ENCODE peak calls at places on chromosome 19, in six cellular contexts. I is GM12865; H is upper lobe of left lung; M is CD8-positive, alpha-beta T cell; Q is lower lobe of right lung; B is HFF-Myc. G is an unnamed sample.

GRCh38 chr19:33524024-33524664 is 2.6 kb upstream of the PEPD start:
- DNase-seq in I (no peak), H (no peak), M (no peak), Q (no peak), B (no peak), G (no peak)

GRCh38 chr19:18000480-18000980 is 7.4 kb upstream of the ARRDC2 start:
- DNase-seq in I (no peak), H (no peak), M (peak), Q (no peak), B (no peak), G (no peak)

GRCh38 chr19:11137542-11138384 is 17.8 kb downstream of the SPC24 start:
- DNase-seq in I (peak), H (peak), M (peak), Q (peak), B (peak), G (peak)

GRCh38 chr19:18725755-18726416 is 42.4 kb downstream of the CRTC1 start:
- DNase-seq in I (no peak), H (no peak), M (no peak), Q (no peak), B (no peak), G (no peak)

GRCh38 chr19:48837586-48838191 is 1.4 kb upstream of the HSD17B14 start:
- DNase-seq in I (no peak), H (no peak), M (no peak), Q (no peak), B (no peak), G (no peak)

GRCh38 chr19:38718747-38719543 is 25.3 kb downstream of the CAPN12 start:
- DNase-seq in I (no peak), H (no peak), M (no peak), Q (peak), B (no peak), G (no peak)

GRCh38 chr19:43699506-43700367 is 16.1 kb upstream of the IRGC start:
- DNase-seq in I (no peak), H (no peak), M (no peak), Q (peak), B (peak), G (no peak)

GRCh38 chr19:13537454-13537853 is 31.2 kb upstream of the CACNA1A start:
- DNase-seq in I (no peak), H (no peak), M (no peak), Q (no peak), B (no peak), G (no peak)

GRCh38 chr19:6540918-6541689 is 10.3 kb downstream of the TNFSF9 start:
- DNase-seq in I (peak), H (no peak), M (no peak), Q (no peak), B (no peak), G (no peak)

GRCh38 chr19:49637865-49638350 is 2.0 kb downstream of the RRAS start:
- DNase-seq in I (no peak), H (peak), M (no peak), Q (peak), B (peak), G (no peak)

GRCh38 chr19:39104104-39104708 is 20.0 kb downstream of the ACP7 start:
- DNase-seq in I (no peak), H (no peak), M (no peak), Q (no peak), B (no peak), G (no peak)

GRCh38 chr19:33311326-33311682 is 9.0 kb upstream of the CEBPA start:
- DNase-seq in I (no peak), H (peak), M (no peak), Q (peak), B (no peak), G (peak)

GRCh38 chr19:48720613-48721296 is 1.2 kb upstream of the MAMSTR start:
- DNase-seq in I (peak), H (peak), M (peak), Q (peak), B (peak), G (peak)

GRCh38 chr19:21022996-21023395 is 2.5 kb downstream of the ZNF430 start:
- DNase-seq in I (peak), H (peak), M (no peak), Q (no peak), B (peak), G (peak)

GRCh38 chr19:15161028-15161984 is 39.5 kb downstream of the NOTCH3 start:
- DNase-seq in I (peak), H (no peak), M (no peak), Q (no peak), B (no peak), G (peak)

GRCh38 chr19:37329686-37330085 is 41.2 kb upstream of the ZNF527 start:
- DNase-seq in I (no peak), H (no peak), M (no peak), Q (no peak), B (no peak), G (no peak)

GRCh38 chr19:13843104-13843921 is 33.6 kb upstream of the NANOS3 start:
- DNase-seq in I (no peak), H (peak), M (no peak), Q (no peak), B (no peak), G (no peak)

GRCh38 chr19:49896863-49897621 is at the start of gene IL4I1:
- DNase-seq in I (peak), H (peak), M (peak), Q (no peak), B (no peak), G (peak)

GRCh38 chr19:43901395-43902390 is 33.4 kb downstream of the ZNF45 start:
- DNase-seq in I (peak), H (peak), M (peak), Q (peak), B (peak), G (peak)

GRCh38 chr19:10797078-10797477 is 38.9 kb downstream of the TMED1 start:
- DNase-seq in I (no peak), H (no peak), M (peak), Q (no peak), B (no peak), G (no peak)

DNA sequence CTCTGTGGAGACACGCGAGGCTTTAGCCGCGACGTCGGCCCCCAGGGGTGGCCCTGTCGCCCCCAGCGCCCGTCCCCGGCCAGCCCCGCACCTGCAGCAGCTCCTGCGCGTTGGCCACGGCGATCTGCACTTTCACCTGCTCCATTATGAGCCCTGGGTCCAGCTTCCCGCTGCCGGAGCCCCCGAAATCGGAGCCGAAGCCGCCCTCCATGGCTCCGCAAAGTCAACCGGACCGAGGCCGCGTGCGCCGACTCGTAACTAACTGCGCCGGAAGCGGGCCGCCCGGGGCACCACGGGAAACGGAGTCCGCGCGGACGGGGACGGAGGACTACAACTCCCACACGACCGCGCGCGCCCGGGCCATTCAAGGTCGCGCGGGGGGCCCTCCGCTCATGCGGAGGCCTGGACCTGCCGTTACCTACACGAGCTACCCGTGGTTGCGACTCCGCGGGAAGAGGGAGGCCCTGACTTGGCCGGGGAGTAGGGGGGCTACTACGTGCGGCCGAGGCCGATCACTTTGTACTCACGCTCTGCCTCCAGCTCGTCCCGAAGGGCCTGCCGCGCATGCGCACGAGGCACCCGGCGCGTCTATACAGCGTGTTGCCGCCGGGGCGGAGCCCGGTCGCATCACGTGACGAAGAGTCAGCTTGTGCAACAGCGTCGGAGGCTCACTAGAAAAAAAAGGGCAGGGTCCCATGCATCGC is at the start of gene TIMM13:
- DNase-seq in I (peak), H (peak), M (peak), Q (peak), B (peak), G (peak)
- TF ChIP-seq CTCF in I (no peak), H (no peak), M (no peak), Q (no peak), B (no peak), G (no peak)

GRCh38 chr19:28169168-28169862 is 1043.6 kb downstream of the UQCRFS1 start:
- DNase-seq in I (no peak), H (no peak), M (no peak), Q (no peak), B (no peak), G (no peak)
- TF ChIP-seq CTCF in I (no peak), H (no peak), M (no peak), Q (no peak), B (no peak), G (no peak)

DNA sequence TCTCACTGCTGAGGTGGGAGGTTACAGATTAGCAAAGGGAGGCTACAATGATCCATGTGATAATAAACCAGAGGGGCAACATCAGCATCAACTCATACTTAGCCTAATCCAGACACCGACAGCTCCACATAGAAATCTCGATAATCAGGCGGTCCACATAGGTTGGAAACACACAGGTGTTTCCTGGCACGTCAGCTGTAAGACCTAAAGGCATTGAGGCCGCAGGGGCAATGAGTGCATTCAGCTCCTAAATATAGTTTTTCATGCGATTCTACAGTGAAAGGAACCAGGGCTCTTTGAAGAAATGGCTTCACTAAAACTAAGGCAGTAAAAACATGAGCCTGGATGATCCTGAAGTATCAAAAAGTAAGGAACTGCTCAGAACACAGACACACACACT is 19.3 kb downstream of the PLPP2 start:
- DNase-seq in I (no peak), H (no peak), M (peak), Q (no peak), B (no peak), G (no peak)
- TF ChIP-seq CTCF in I (no peak), H (no peak), M (no peak), Q (no peak), B (no peak), G (no peak)

DNA sequence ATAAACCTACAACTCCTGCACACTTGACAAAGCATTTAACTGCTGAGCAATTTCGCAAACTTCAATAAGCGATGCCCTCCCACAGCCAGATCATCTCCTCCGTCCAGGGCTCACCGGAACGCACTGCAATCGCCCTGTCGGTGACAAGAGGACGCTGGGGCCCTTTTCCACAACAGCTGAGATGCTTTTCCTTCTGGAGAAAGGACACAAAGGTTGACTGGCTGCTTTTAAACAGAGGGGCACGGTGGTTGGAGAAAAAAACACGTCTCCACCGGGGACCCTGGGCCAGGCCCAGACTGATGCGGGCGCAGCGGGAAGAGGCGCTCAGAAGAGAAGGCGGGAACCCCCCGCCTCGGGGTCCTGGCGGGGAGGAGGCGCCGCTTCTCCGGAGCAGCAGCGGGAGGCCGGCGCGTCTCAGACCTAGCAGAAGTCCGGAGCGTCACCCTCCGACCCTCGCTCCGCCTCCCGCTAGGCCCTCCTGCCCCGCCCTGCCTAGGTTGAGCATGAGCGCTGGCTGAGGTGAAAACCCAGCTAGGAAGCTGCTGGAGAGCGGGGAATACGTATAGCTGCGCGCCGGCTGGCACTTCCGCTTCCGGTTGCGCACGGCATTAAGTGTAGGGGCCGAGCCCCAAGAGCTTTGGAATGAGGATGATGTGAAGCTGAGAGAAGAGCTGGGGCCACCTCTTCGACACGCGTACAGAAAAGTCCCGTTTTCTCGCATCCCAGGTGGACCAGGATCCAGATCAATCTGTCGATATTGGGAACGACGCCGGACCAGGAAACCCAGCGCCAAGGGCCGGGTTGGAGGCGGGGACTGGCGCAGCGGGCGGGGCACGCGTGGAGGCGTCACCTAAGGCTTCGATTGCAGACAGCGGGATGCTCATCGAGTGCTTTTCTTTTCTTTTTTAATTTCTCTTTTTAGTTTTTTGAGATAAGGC is at the start of gene ZNF846:
- DNase-seq in I (peak), H (peak), M (peak), Q (peak), B (peak), G (peak)
- TF ChIP-seq CTCF in I (no peak), H (no peak), M (no peak), Q (no peak), B (no peak), G (no peak)

GRCh38 chr19:53308339-53308811 is 25.2 kb upstream of the ZNF845 start:
- DNase-seq in I (no peak), H (no peak), M (no peak), Q (no peak), B (no peak), G (no peak)
- TF ChIP-seq CTCF in I (no peak), H (no peak), M (peak), Q (peak), B (peak), G (no peak)

GRCh38 chr19:8001995-8002849 is 3.2 kb downstream of the ELAVL1 start:
- DNase-seq in I (peak), H (peak), M (peak), Q (peak), B (peak), G (peak)

GRCh38 chr19:7998081-7998480 is 7.4 kb downstream of the ELAVL1 start:
- DNase-seq in I (no peak), H (no peak), M (no peak), Q (no peak), B (no peak), G (no peak)

GRCh38 chr19:7999376-7999775 is 6.1 kb downstream of the ELAVL1 start:
- DNase-seq in I (no peak), H (peak), M (no peak), Q (no peak), B (no peak), G (no peak)

GRCh38 chr19:8001651-8001994 is 3.8 kb downstream of the ELAVL1 start:
- DNase-seq in I (no peak), H (no peak), M (no peak), Q (no peak), B (no peak), G (no peak)

DNA sequence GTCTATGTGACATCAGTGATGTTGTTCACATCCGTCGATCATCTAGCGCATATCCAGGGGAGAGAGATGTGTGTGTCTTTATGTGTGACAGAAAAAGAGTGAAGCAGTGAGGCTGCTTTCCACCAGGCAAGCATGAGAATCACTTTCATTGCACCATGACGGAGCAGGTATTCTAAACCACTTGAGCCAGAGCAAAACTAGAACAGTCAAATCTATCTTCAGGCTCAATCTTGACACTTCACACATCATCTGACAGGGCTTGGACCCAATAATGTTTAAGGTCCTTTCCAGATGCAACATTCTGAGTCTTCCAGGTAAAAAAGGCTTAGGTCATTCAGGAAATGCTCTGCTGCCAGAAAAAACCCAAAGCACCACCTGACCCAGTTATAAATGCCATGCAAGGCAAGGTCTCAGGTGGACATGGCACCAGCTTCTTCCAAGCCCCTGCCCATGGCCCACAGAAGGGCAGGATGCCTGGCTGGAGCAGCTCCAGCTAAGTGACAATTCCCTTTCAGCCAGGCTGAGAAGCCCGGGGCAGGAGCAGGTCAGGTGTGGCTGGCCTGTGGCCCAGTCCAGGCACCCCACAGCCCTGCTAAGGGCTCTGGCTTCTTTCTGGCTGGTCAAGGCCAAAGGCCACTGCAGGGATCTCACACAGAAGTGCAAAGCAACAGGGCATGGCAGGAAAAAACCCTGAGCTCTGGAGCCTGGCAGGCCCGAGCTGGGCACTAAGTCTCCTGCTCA is 5.0 kb downstream of the ELAVL1 start:
- DNase-seq in I (peak), H (no peak), M (no peak), Q (no peak), B (no peak), G (no peak)
- TF ChIP-seq CTCF in I (no peak), H (no peak), M (no peak), Q (no peak), B (no peak), G (no peak)

GRCh38 chr19:5271145-5271544 is 69.5 kb downstream of the PTPRS start:
- DNase-seq in I (peak), H (no peak), M (no peak), Q (no peak), B (no peak), G (no peak)
- TF ChIP-seq CTCF in I (peak), H (peak), M (no peak), Q (no peak), B (peak), G (no peak)

GRCh38 chr19:45677351-45678230 is 9.6 kb downstream of the GIPR start:
- DNase-seq in I (peak), H (peak), M (peak), Q (peak), B (no peak), G (peak)
- TF ChIP-seq CTCF in I (peak), H (no peak), M (no peak), Q (no peak), B (no peak), G (no peak)

GRCh38 chr19:31427857-31428256 is 78.6 kb upstream of the TSHZ3 start:
- DNase-seq in I (no peak), H (no peak), M (no peak), Q (no peak), B (no peak), G (no peak)
- TF ChIP-seq CTCF in I (no peak), H (no peak), M (no peak), Q (no peak), B (no peak), G (no peak)

DNA sequence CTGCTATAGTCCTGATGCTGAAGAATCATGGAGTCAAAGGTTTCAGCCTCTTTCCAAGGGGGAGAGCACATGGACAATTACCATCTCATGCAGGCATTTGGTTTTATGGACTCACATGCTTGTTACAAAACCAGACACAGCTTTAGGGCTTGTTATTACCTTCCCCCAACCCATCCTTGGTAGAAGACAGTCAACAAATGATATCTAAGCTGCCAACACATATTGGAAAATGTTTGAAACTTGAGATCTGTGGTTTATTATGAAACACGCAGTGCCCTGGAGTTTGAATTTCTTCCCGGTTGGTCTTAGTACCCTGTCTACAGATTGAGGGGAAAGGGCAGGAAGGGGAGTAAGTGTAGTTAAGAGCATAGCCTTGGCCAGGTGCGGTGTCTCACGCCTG is 12.5 kb upstream of the CYP2A6 start:
- DNase-seq in I (no peak), H (no peak), M (no peak), Q (no peak), B (peak), G (no peak)
- TF ChIP-seq CTCF in I (no peak), H (no peak), M (no peak), Q (no peak), B (no peak), G (no peak)

G was measured in GM10248.